ENCODE peak calls at places on chromosomes 5 and 9, in four cellular contexts. Y is RCC 7860; O is left ventricle myocardium inferior; J is stimulated activated CD8-positive, alpha-beta memory T cell treated with anti-CD3 and anti-CD28 coated beads, Interleukin-12 subunit alpha, Interleukin-12 subunit beta, amount 100 ng/mL, for 4 hours. Q is an unnamed sample.

GRCh38 chr5:126428421-126428820 is 5.2 kb downstream of the GRAMD2B start:
- DNase-seq in Y (no peak), O (no peak), J (no peak), Q (peak)

GRCh38 chr5:172911628-172911880 is 47.7 kb upstream of the RPL26L1 start:
- DNase-seq in Y (no peak), O (no peak), J (no peak), Q (no peak)

GRCh38 chr9:129316281-129317030 is 138.4 kb upstream of the IER5L start:
- DNase-seq in Y (no peak), O (no peak), J (no peak), Q (no peak)

GRCh38 chr9:70421272-70422180 is 7.1 kb upstream of the KLF9 start:
- DNase-seq in Y (no peak), O (no peak), J (peak), Q (peak)

GRCh38 chr5:95080026-95080425 is 204.9 kb downstream of the MCTP1 start:
- DNase-seq in Y (no peak), O (no peak), J (no peak), Q (no peak)

GRCh38 chr5:9722826-9723225 is 92.7 kb upstream of the TAS2R1 start:
- DNase-seq in Y (no peak), O (no peak), J (no peak), Q (no peak)

GRCh38 chr5:90959262-90959661 is 400.7 kb downstream of the ADGRV1 start:
- DNase-seq in Y (no peak), O (no peak), J (no peak), Q (no peak)

GRCh38 chr5:118561235-118561634 is 427.1 kb downstream of the DTWD2 start:
- DNase-seq in Y (no peak), O (no peak), J (no peak), Q (no peak)

GRCh38 chr5:8700691-8701090 is 831.7 kb downstream of the MTRR start:
- DNase-seq in Y (no peak), O (no peak), J (no peak), Q (no peak)

GRCh38 chr5:172147857-172148256 is 40.2 kb downstream of the STK10 start:
- DNase-seq in Y (no peak), O (no peak), J (no peak), Q (no peak)

GRCh38 chr9:116187570-116188170 is 34.1 kb downstream of the PAPPA start:
- DNase-seq in Y (no peak), O (no peak), J (no peak), Q (no peak)

GRCh38 chr9:34318163-34318790 is 10.8 kb downstream of the KIF24 start:
- DNase-seq in Y (no peak), O (no peak), J (no peak), Q (no peak)

GRCh38 chr9:81902191-81902590 is 26.0 kb upstream of the SPATA31D4 start:
- DNase-seq in Y (no peak), O (no peak), J (no peak), Q (no peak)

GRCh38 chr5:54453091-54453490 is 2.4 kb upstream of the HSPB3 start:
- DNase-seq in Y (no peak), O (no peak), J (no peak), Q (no peak)

GRCh38 chr5:178237431-178238312 is 5.1 kb upstream of the PHYKPL start:
- DNase-seq in Y (no peak), O (no peak), J (no peak), Q (no peak)

GRCh38 chr9:128335914-128336313 is 4.4 kb upstream of the SLC27A4 start:
- DNase-seq in Y (no peak), O (no peak), J (no peak), Q (no peak)

GRCh38 chr5:169763437-169764301 is 126.6 kb downstream of the DOCK2 start:
- DNase-seq in Y (no peak), O (peak), J (no peak), Q (no peak)

GRCh38 chr5:107806705-107807104 is 136.0 kb upstream of the EFNA5 start:
- DNase-seq in Y (peak), O (no peak), J (no peak), Q (peak)

GRCh38 chr9:98231770-98232478 is 23.5 kb downstream of the TBC1D2 start:
- DNase-seq in Y (peak), O (no peak), J (no peak), Q (no peak)

GRCh38 chr9:76322810-76323209 is 71.4 kb downstream of the RFK start:
- DNase-seq in Y (no peak), O (no peak), J (no peak), Q (peak)

GRCh38 chr5:60722416-60722815 is 22.4 kb upstream of the DEPDC1B start:
- DNase-seq in Y (no peak), O (no peak), J (no peak), Q (no peak)

GRCh38 chr5:173758675-173759074 is 129.5 kb upstream of the CPEB4 start:
- DNase-seq in Y (no peak), O (no peak), J (no peak), Q (no peak)

GRCh38 chr9:131167146-131167692 is 41.8 kb downstream of the NUP214 start:
- DNase-seq in Y (no peak), O (no peak), J (no peak), Q (no peak)

GRCh38 chr5:71892641-71893340 is 173.7 kb downstream of the CARTPT start:
- DNase-seq in Y (no peak), O (no peak), J (no peak), Q (peak)

GRCh38 chr5:148343049-148343413 is 7.7 kb downstream of the SPINK9 start:
- DNase-seq in Y (no peak), O (no peak), J (no peak), Q (no peak)

GRCh38 chr5:16888694-16889124 is 47.4 kb downstream of the MYO10 start:
- DNase-seq in Y (peak), O (no peak), J (no peak), Q (no peak)

GRCh38 chr5:126680215-126680817 is 79.6 kb downstream of the PHAX start:
- DNase-seq in Y (no peak), O (no peak), J (no peak), Q (peak)

GRCh38 chr9:105457560-105458294 is 9.9 kb downstream of the FSD1L start:
- DNase-seq in Y (no peak), O (peak), J (no peak), Q (no peak)

Q was measured in mesendoderm.